ENCODE peak calls at places on chromosomes 1 and 21, in seven cellular contexts. One of them, this sample, is unnamed.

GRCh38 chr1:94036721-94037120 is 84.2 kb downstream of the ABCA4 start:
- DNase-seq in HTR-8/SVneo: no peak
- DNase-seq in tibial nerve: no peak
- DNase-seq in NCI-H460: no peak
- DNase-seq in activated T-helper 2 cell treated with anti-CD3 and anti-CD28 coated beads, Interferon-gamma antibody, Interleukin-2, Interleukin-4, amounts not matched to agents 10 μg/mL and 5 μg/mL and 100 μg/mL, durations not matched to agents 14 hours and 24 hours and 36 hours: no peak
- DNase-seq in fibroblast of the conjunctiva: peak; percentile 47
- DNase-seq in substantia nigra: no peak
- DNase-seq in this sample: no peak

GRCh38 chr1:245875581-245876263 is 631.4 kb downstream of the SMYD3 start:
- DNase-seq in NCI-H460: no peak
- DNase-seq in HTR-8/SVneo: no peak
- DNase-seq in substantia nigra: no peak
- DNase-seq in tibial nerve: no peak
- DNase-seq in activated T-helper 2 cell treated with anti-CD3 and anti-CD28 coated beads, Interferon-gamma antibody, Interleukin-2, Interleukin-4, amounts not matched to agents 10 μg/mL and 5 μg/mL and 100 μg/mL, durations not matched to agents 14 hours and 24 hours and 36 hours: no peak
- DNase-seq in fibroblast of the conjunctiva: no peak
- DNase-seq in this sample: no peak

GRCh38 chr1:156927215-156928042 is 7.0 kb downstream of the LRRC71 start:
- DNase-seq in tibial nerve: peak; percentile 62
- DNase-seq in HTR-8/SVneo: peak; percentile 80
- DNase-seq in substantia nigra: no peak
- DNase-seq in activated T-helper 2 cell treated with anti-CD3 and anti-CD28 coated beads, Interferon-gamma antibody, Interleukin-2, Interleukin-4, amounts not matched to agents 10 μg/mL and 5 μg/mL and 100 μg/mL, durations not matched to agents 14 hours and 24 hours and 36 hours: peak; percentile 60
- DNase-seq in fibroblast of the conjunctiva: peak; percentile 36
- DNase-seq in NCI-H460: peak; percentile 86
- DNase-seq in this sample: peak; percentile 49

GRCh38 chr1:183697814-183698590 is 44.9 kb upstream of the APOBEC4 start:
- DNase-seq in substantia nigra: no peak
- DNase-seq in fibroblast of the conjunctiva: no peak
- DNase-seq in tibial nerve: no peak
- DNase-seq in HTR-8/SVneo: no peak
- DNase-seq in NCI-H460: no peak
- DNase-seq in activated T-helper 2 cell treated with anti-CD3 and anti-CD28 coated beads, Interferon-gamma antibody, Interleukin-2, Interleukin-4, amounts not matched to agents 10 μg/mL and 5 μg/mL and 100 μg/mL, durations not matched to agents 14 hours and 24 hours and 36 hours: no peak
- DNase-seq in this sample: no peak

GRCh38 chr1:202282596-202283283 is 59.0 kb downstream of the UBE2T start:
- DNase-seq in NCI-H460: no peak
- DNase-seq in activated T-helper 2 cell treated with anti-CD3 and anti-CD28 coated beads, Interferon-gamma antibody, Interleukin-2, Interleukin-4, amounts not matched to agents 10 μg/mL and 5 μg/mL and 100 μg/mL, durations not matched to agents 14 hours and 24 hours and 36 hours: no peak
- DNase-seq in tibial nerve: no peak
- DNase-seq in fibroblast of the conjunctiva: no peak
- DNase-seq in substantia nigra: no peak
- DNase-seq in HTR-8/SVneo: no peak
- DNase-seq in this sample: no peak

GRCh38 chr1:28976254-28976653 is 61.9 kb downstream of the EPB41 start:
- DNase-seq in NCI-H460: no peak
- DNase-seq in fibroblast of the conjunctiva: no peak
- DNase-seq in tibial nerve: no peak
- DNase-seq in activated T-helper 2 cell treated with anti-CD3 and anti-CD28 coated beads, Interferon-gamma antibody, Interleukin-2, Interleukin-4, amounts not matched to agents 10 μg/mL and 5 μg/mL and 100 μg/mL, durations not matched to agents 14 hours and 24 hours and 36 hours: no peak
- DNase-seq in HTR-8/SVneo: no peak
- DNase-seq in substantia nigra: no peak
- DNase-seq in this sample: no peak

GRCh38 chr1:7298749-7299151 is 472.3 kb upstream of the VAMP3 start:
- DNase-seq in substantia nigra: no peak
- DNase-seq in NCI-H460: no peak
- DNase-seq in tibial nerve: no peak
- DNase-seq in fibroblast of the conjunctiva: peak; percentile 53
- DNase-seq in HTR-8/SVneo: no peak
- DNase-seq in activated T-helper 2 cell treated with anti-CD3 and anti-CD28 coated beads, Interferon-gamma antibody, Interleukin-2, Interleukin-4, amounts not matched to agents 10 μg/mL and 5 μg/mL and 100 μg/mL, durations not matched to agents 14 hours and 24 hours and 36 hours: no peak
- DNase-seq in this sample: no peak

GRCh38 chr1:112737573-112737972 is 22.4 kb upstream of the PPM1J start:
- DNase-seq in NCI-H460: no peak
- DNase-seq in HTR-8/SVneo: no peak
- DNase-seq in tibial nerve: no peak
- DNase-seq in fibroblast of the conjunctiva: no peak
- DNase-seq in substantia nigra: no peak
- DNase-seq in activated T-helper 2 cell treated with anti-CD3 and anti-CD28 coated beads, Interferon-gamma antibody, Interleukin-2, Interleukin-4, amounts not matched to agents 10 μg/mL and 5 μg/mL and 100 μg/mL, durations not matched to agents 14 hours and 24 hours and 36 hours: no peak
- DNase-seq in this sample: no peak

GRCh38 chr21:41439245-41439644 is 13.2 kb downstream of the MX1 start:
- DNase-seq in substantia nigra: no peak
- DNase-seq in activated T-helper 2 cell treated with anti-CD3 and anti-CD28 coated beads, Interferon-gamma antibody, Interleukin-2, Interleukin-4, amounts not matched to agents 10 μg/mL and 5 μg/mL and 100 μg/mL, durations not matched to agents 14 hours and 24 hours and 36 hours: no peak
- DNase-seq in HTR-8/SVneo: no peak
- DNase-seq in tibial nerve: no peak
- DNase-seq in fibroblast of the conjunctiva: no peak
- DNase-seq in NCI-H460: no peak
- DNase-seq in this sample: no peak

GRCh38 chr1:207868252-207868768 is 42.6 kb downstream of the CD34 start:
- DNase-seq in activated T-helper 2 cell treated with anti-CD3 and anti-CD28 coated beads, Interferon-gamma antibody, Interleukin-2, Interleukin-4, amounts not matched to agents 10 μg/mL and 5 μg/mL and 100 μg/mL, durations not matched to agents 14 hours and 24 hours and 36 hours: no peak
- DNase-seq in NCI-H460: no peak
- DNase-seq in tibial nerve: peak; percentile 68
- DNase-seq in fibroblast of the conjunctiva: no peak
- DNase-seq in HTR-8/SVneo: no peak
- DNase-seq in substantia nigra: peak; percentile 17
- DNase-seq in this sample: peak; percentile 73

GRCh38 chr1:71252900-71253299 is 172.1 kb upstream of the ZRANB2 start:
- DNase-seq in NCI-H460: no peak
- DNase-seq in fibroblast of the conjunctiva: no peak
- DNase-seq in HTR-8/SVneo: no peak
- DNase-seq in substantia nigra: no peak
- DNase-seq in activated T-helper 2 cell treated with anti-CD3 and anti-CD28 coated beads, Interferon-gamma antibody, Interleukin-2, Interleukin-4, amounts not matched to agents 10 μg/mL and 5 μg/mL and 100 μg/mL, durations not matched to agents 14 hours and 24 hours and 36 hours: no peak
- DNase-seq in tibial nerve: no peak
- DNase-seq in this sample: no peak

GRCh38 chr1:51518730-51519047 is 377 bp downstream of the EPS15 start:
- DNase-seq in fibroblast of the conjunctiva: no peak
- DNase-seq in substantia nigra: no peak
- DNase-seq in tibial nerve: no peak
- DNase-seq in activated T-helper 2 cell treated with anti-CD3 and anti-CD28 coated beads, Interferon-gamma antibody, Interleukin-2, Interleukin-4, amounts not matched to agents 10 μg/mL and 5 μg/mL and 100 μg/mL, durations not matched to agents 14 hours and 24 hours and 36 hours: peak; percentile 55
- DNase-seq in HTR-8/SVneo: no peak
- DNase-seq in NCI-H460: no peak
- DNase-seq in this sample: peak; percentile 55

GRCh38 chr1:236120725-236121153 is 21.6 kb upstream of the GPR137B start:
- DNase-seq in NCI-H460: no peak
- DNase-seq in HTR-8/SVneo: no peak
- DNase-seq in fibroblast of the conjunctiva: no peak
- DNase-seq in activated T-helper 2 cell treated with anti-CD3 and anti-CD28 coated beads, Interferon-gamma antibody, Interleukin-2, Interleukin-4, amounts not matched to agents 10 μg/mL and 5 μg/mL and 100 μg/mL, durations not matched to agents 14 hours and 24 hours and 36 hours: no peak
- DNase-seq in substantia nigra: no peak
- DNase-seq in tibial nerve: no peak
- DNase-seq in this sample: no peak

GRCh38 chr1:106921186-106921585 is 135.3 kb upstream of the PRMT6 start:
- DNase-seq in fibroblast of the conjunctiva: peak; percentile 9
- DNase-seq in tibial nerve: no peak
- DNase-seq in activated T-helper 2 cell treated with anti-CD3 and anti-CD28 coated beads, Interferon-gamma antibody, Interleukin-2, Interleukin-4, amounts not matched to agents 10 μg/mL and 5 μg/mL and 100 μg/mL, durations not matched to agents 14 hours and 24 hours and 36 hours: no peak
- DNase-seq in NCI-H460: no peak
- DNase-seq in HTR-8/SVneo: no peak
- DNase-seq in substantia nigra: no peak
- DNase-seq in this sample: no peak

GRCh38 chr1:202861420-202862121 is 27.4 kb downstream of the RABIF start:
- DNase-seq in substantia nigra: peak; percentile 89
- DNase-seq in activated T-helper 2 cell treated with anti-CD3 and anti-CD28 coated beads, Interferon-gamma antibody, Interleukin-2, Interleukin-4, amounts not matched to agents 10 μg/mL and 5 μg/mL and 100 μg/mL, durations not matched to agents 14 hours and 24 hours and 36 hours: peak; percentile 28
- DNase-seq in fibroblast of the conjunctiva: peak; percentile 40
- DNase-seq in tibial nerve: peak; percentile 87
- DNase-seq in HTR-8/SVneo: peak; percentile 96
- DNase-seq in NCI-H460: peak; percentile 89
- DNase-seq in this sample: peak; percentile 88

GRCh38 chr21:33886316-33886715 is 29.3 kb downstream of the ATP5PO start:
- DNase-seq in tibial nerve: no peak
- DNase-seq in HTR-8/SVneo: no peak
- DNase-seq in fibroblast of the conjunctiva: no peak
- DNase-seq in NCI-H460: no peak
- DNase-seq in activated T-helper 2 cell treated with anti-CD3 and anti-CD28 coated beads, Interferon-gamma antibody, Interleukin-2, Interleukin-4, amounts not matched to agents 10 μg/mL and 5 μg/mL and 100 μg/mL, durations not matched to agents 14 hours and 24 hours and 36 hours: no peak
- DNase-seq in substantia nigra: no peak
- DNase-seq in this sample: no peak

GRCh38 chr21:32474179-32475059 is 61.9 kb downstream of the EVA1C start:
- DNase-seq in substantia nigra: no peak
- DNase-seq in tibial nerve: no peak
- DNase-seq in fibroblast of the conjunctiva: no peak
- DNase-seq in HTR-8/SVneo: no peak
- DNase-seq in NCI-H460: no peak
- DNase-seq in activated T-helper 2 cell treated with anti-CD3 and anti-CD28 coated beads, Interferon-gamma antibody, Interleukin-2, Interleukin-4, amounts not matched to agents 10 μg/mL and 5 μg/mL and 100 μg/mL, durations not matched to agents 14 hours and 24 hours and 36 hours: no peak
- DNase-seq in this sample: peak; percentile 21

GRCh38 chr1:27922272-27922671 is 12.5 kb upstream of the SMPDL3B start:
- DNase-seq in substantia nigra: no peak
- DNase-seq in fibroblast of the conjunctiva: no peak
- DNase-seq in NCI-H460: no peak
- DNase-seq in activated T-helper 2 cell treated with anti-CD3 and anti-CD28 coated beads, Interferon-gamma antibody, Interleukin-2, Interleukin-4, amounts not matched to agents 10 μg/mL and 5 μg/mL and 100 μg/mL, durations not matched to agents 14 hours and 24 hours and 36 hours: no peak
- DNase-seq in HTR-8/SVneo: no peak
- DNase-seq in tibial nerve: no peak
- DNase-seq in this sample: no peak

GRCh38 chr1:66294692-66295384 is 239.1 kb upstream of the SGIP1 start:
- DNase-seq in HTR-8/SVneo: peak; percentile 17
- DNase-seq in activated T-helper 2 cell treated with anti-CD3 and anti-CD28 coated beads, Interferon-gamma antibody, Interleukin-2, Interleukin-4, amounts not matched to agents 10 μg/mL and 5 μg/mL and 100 μg/mL, durations not matched to agents 14 hours and 24 hours and 36 hours: no peak
- DNase-seq in tibial nerve: no peak
- DNase-seq in fibroblast of the conjunctiva: no peak
- DNase-seq in NCI-H460: no peak
- DNase-seq in substantia nigra: no peak
- DNase-seq in this sample: peak; percentile 60

GRCh38 chr1:3504151-3504822 is 49.8 kb downstream of the ARHGEF16 start:
- DNase-seq in HTR-8/SVneo: peak; percentile 80
- DNase-seq in activated T-helper 2 cell treated with anti-CD3 and anti-CD28 coated beads, Interferon-gamma antibody, Interleukin-2, Interleukin-4, amounts not matched to agents 10 μg/mL and 5 μg/mL and 100 μg/mL, durations not matched to agents 14 hours and 24 hours and 36 hours: no peak
- DNase-seq in substantia nigra: peak; percentile 36
- DNase-seq in tibial nerve: peak; percentile 64
- DNase-seq in NCI-H460: peak; percentile 76
- DNase-seq in fibroblast of the conjunctiva: peak; percentile 66
- DNase-seq in this sample: no peak

GRCh38 chr1:44827197-44828002 is 15.7 kb downstream of the PTCH2 start:
- DNase-seq in activated T-helper 2 cell treated with anti-CD3 and anti-CD28 coated beads, Interferon-gamma antibody, Interleukin-2, Interleukin-4, amounts not matched to agents 10 μg/mL and 5 μg/mL and 100 μg/mL, durations not matched to agents 14 hours and 24 hours and 36 hours: no peak
- DNase-seq in NCI-H460: no peak
- DNase-seq in fibroblast of the conjunctiva: no peak
- DNase-seq in substantia nigra: no peak
- DNase-seq in tibial nerve: no peak
- DNase-seq in HTR-8/SVneo: no peak
- DNase-seq in this sample: no peak